ENCODE peak calls at places on chromosomes 3 and 15, in seven cellular contexts. X is GM12878, D is esophagus squamous epithelium, E is GM23338, F is uterus, U is psoas muscle, O is neural progenitor cell. W is an unnamed sample.

GRCh38 chr3:137249311-137249940 is 291.6 kb downstream of the IL20RB start:
- DNase-seq in F (no peak), U (no peak), D (no peak), O (no peak), E (no peak), X (peak; percentile 30), W (peak; percentile 55)

GRCh38 chr3:44995142-44995770 is 19.2 kb downstream of the EXOSC7 start:
- DNase-seq in X (no peak), O (no peak), D (no peak), U (no peak), F (peak; percentile 32), E (no peak), W (no peak)

GRCh38 chr15:95394186-95395067 is 936.1 kb upstream of the NR2F2 start:
- DNase-seq in D (no peak), O (no peak), F (no peak), E (no peak), X (no peak), U (no peak), W (no peak)

GRCh38 chr15:71055461-71055860 is 59.8 kb upstream of the THSD4 start:
- DNase-seq in F (no peak), O (no peak), E (no peak), D (no peak), X (no peak), U (no peak), W (no peak)

GRCh38 chr15:75068748-75069147 is 45.4 kb downstream of the PPCDC start:
- DNase-seq in E (no peak), U (no peak), O (no peak), X (no peak), D (no peak), F (no peak), W (no peak)

GRCh38 chr15:40242671-40243070 is 3.8 kb downstream of the PAK6 start:
- DNase-seq in O (no peak), D (no peak), F (no peak), U (no peak), X (no peak), E (no peak), W (no peak)

GRCh38 chr3:14842277-14842676 is 23.5 kb downstream of the FGD5 start:
- DNase-seq in O (no peak), D (no peak), X (no peak), E (no peak), F (no peak), U (no peak), W (no peak)

GRCh38 chr3:117719316-117719926 is 1009.8 kb downstream of the TUSC7 start:
- DNase-seq in U (no peak), F (no peak), O (peak; percentile 41), D (no peak), X (no peak), E (peak; percentile 63), W (no peak)

GRCh38 chr3:183895296-183895695 is 10.6 kb upstream of the PARL start:
- DNase-seq in U (no peak), F (no peak), E (peak; percentile 68), X (no peak), D (no peak), O (peak; percentile 63), W (no peak)

GRCh38 chr3:21835266-21835665 is 84.3 kb upstream of the ZNF385D start:
- DNase-seq in X (no peak), E (no peak), O (no peak), D (no peak), F (no peak), U (no peak), W (no peak)

GRCh38 chr3:176562381-176562780 is 634.9 kb downstream of the TBL1XR1 start:
- DNase-seq in X (no peak), E (no peak), D (no peak), U (no peak), O (peak; percentile 67), F (no peak), W (no peak)

GRCh38 chr3:32481791-32482631 is 20.6 kb downstream of the CMTM6 start:
- DNase-seq in U (no peak), O (no peak), E (no peak), F (no peak), D (no peak), X (no peak), W (no peak)
- H3K36me3 ChIP-seq in U (no peaks in the 10 kb centered on the region), O (no peaks in the 10 kb centered on the region), E (no peaks in the 10 kb centered on the region), F (no peaks in the 10 kb centered on the region), D (peaks cover 8% of the 10 kb centered on the region), X (peaks cover 8% of the 10 kb centered on the region), W (no peaks in the 10 kb centered on the region)

GRCh38 chr3:129118745-129119144 is 2.9 kb downstream of the RAB43 start:
- DNase-seq in X (no peak), E (no peak), O (no peak), D (no peak), F (no peak), U (no peak), W (no peak)
- H3K4me3 ChIP-seq in X (peak overlapping the region; percentile 65), E (peak overlapping the region; percentile 62), O (no peak overlapping the region), D (peak overlapping the region; percentile 91), F (no peak overlapping the region), U (no peak overlapping the region), W (no peak overlapping the region)

GRCh38 chr3:151230644-151231043 is 27.6 kb upstream of the GPR171 start:
- DNase-seq in D (no peak), X (no peak), E (no peak), F (no peak), O (no peak), U (no peak), W (peak; percentile 13)

GRCh38 chr3:151226088-151226563 is 23.1 kb upstream of the GPR171 start:
- DNase-seq in F (no peak), X (no peak), U (no peak), E (no peak), O (no peak), D (no peak), W (no peak)

GRCh38 chr3:151227438-151228290 is 24.6 kb upstream of the GPR171 start:
- DNase-seq in E (peak; percentile 83), U (peak; percentile 76), O (peak; percentile 81), D (no peak), X (peak; percentile 60), F (peak; percentile 78), W (peak; percentile 53)

GRCh38 chr3:151226825-151227224 is 23.8 kb upstream of the GPR171 start:
- DNase-seq in E (no peak), U (peak; percentile 54), D (no peak), X (no peak), F (no peak), O (no peak), W (no peak)

GRCh38 chr3:151228291-151229125 is 25.5 kb upstream of the GPR171 start:
- DNase-seq in O (no peak), U (no peak), F (no peak), D (no peak), X (no peak), E (no peak), W (no peak)
- TF ChIP-seq CTCF in O (no peak), U (no peak), F (no peak), D (no peak), X (no peak), E (no peak), W (no peak)

GRCh38 chr3:158961497-158961896 is 159.6 kb downstream of the MFSD1 start:
- DNase-seq in U (no peak), E (peak; percentile 67), F (no peak), X (no peak), D (no peak), O (peak; percentile 58), W (no peak)
- H3K36me3 ChIP-seq in U (no peaks in the 10 kb centered on the region), E (peaks cover 4% of the 10 kb centered on the region), F (no peaks in the 10 kb centered on the region), X (no peaks in the 10 kb centered on the region), D (no peaks in the 10 kb centered on the region), O (no peaks in the 10 kb centered on the region), W (no peaks in the 10 kb centered on the region)

GRCh38 chr15:41925209-41925608 is 31.4 kb upstream of the SPTBN5 start:
- DNase-seq in D (no peak), F (no peak), E (no peak), O (no peak), X (no peak), U (no peak), W (no peak)

GRCh38 chr15:41921167-41921566 is 27.3 kb upstream of the SPTBN5 start:
- DNase-seq in E (no peak), X (no peak), D (no peak), F (no peak), O (no peak), U (no peak), W (no peak)

GRCh38 chr15:41923424-41923999 is 29.7 kb upstream of the SPTBN5 start:
- DNase-seq in U (no peak), F (no peak), E (no peak), O (no peak), X (no peak), D (no peak), W (no peak)

GRCh38 chr15:41919954-41920538 is 26.2 kb upstream of the SPTBN5 start:
- DNase-seq in E (no peak), D (no peak), O (no peak), U (peak; percentile 66), X (no peak), F (peak; percentile 56), W (no peak)

DNA sequence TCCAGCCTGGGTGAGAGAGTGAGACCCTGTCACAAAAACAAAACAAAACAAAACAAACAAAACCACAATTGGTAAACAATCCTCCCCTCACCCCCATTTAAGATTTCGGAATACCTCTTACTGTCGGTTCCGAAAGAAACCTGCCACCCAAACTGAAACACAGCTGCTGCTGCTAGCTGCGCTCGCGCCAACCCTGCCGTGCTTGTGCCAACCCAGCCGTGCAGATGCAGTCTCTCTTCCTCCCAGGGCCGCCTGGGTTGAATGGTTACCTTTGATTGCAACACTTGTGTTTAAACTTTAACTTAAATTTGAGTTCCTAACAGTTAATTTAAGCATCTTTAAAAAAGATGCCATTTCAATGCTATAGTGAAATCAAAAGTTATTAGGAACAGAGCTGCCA is 28.5 kb upstream of the SPTBN5 start:
- DNase-seq in X (no peak), E (no peak), D (no peak), O (no peak), U (no peak), F (no peak), W (no peak)
- H3K4me3 ChIP-seq in X (no peak overlapping the region), E (no peak overlapping the region), D (no peak overlapping the region), O (no peak overlapping the region), U (no peak overlapping the region), F (no peak overlapping the region), W (no peak overlapping the region)

GRCh38 chr3:115616461-115616860 is 6.8 kb upstream of the GAP43 start:
- DNase-seq in O (no peak), X (no peak), E (no peak), F (no peak), D (no peak), U (no peak), W (no peak)
- TF ChIP-seq CTCF in O (no peak), X (no peak), E (no peak), F (no peak), D (no peak), U (no peak), W (no peak)

GRCh38 chr15:65561934-65562333 is 31.7 kb downstream of the HACD3 start:
- DNase-seq in O (no peak), E (no peak), X (no peak), U (no peak), D (no peak), F (no peak), W (no peak)
- H3K36me3 ChIP-seq in O (peaks cover 26% of the 10 kb centered on the region), E (peaks cover 64% of the 10 kb centered on the region), X (peaks cover 15% of the 10 kb centered on the region), U (peaks cover 2% of the 10 kb centered on the region), D (peaks cover 23% of the 10 kb centered on the region), F (no peaks in the 10 kb centered on the region), W (peaks cover 7% of the 10 kb centered on the region)

DNA sequence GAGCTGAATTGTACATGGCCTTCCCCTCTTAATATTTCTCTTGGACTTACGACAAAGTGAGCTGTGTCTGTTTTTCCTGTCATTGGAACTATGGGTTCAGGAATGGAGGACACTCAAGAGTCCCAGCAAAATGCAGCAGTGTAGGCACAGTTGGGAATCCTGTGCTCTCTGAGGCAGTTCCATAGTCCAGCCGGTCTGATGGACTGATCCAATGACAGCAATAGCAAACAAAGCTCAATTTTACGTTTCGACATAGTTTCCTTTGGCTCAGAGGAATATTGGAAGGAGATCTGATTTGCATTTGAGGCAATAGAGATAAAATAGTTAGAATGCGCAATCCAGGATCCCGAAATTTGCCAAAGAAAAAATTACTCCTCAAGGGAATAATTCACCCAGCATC is 276.9 kb upstream of the CNTN3 start:
- DNase-seq in F (no peak), O (no peak), X (no peak), U (no peak), E (no peak), D (no peak), W (no peak)
- H3K4me3 ChIP-seq in F (no peak overlapping the region), O (no peak overlapping the region), X (no peak overlapping the region), U (no peak overlapping the region), E (no peak overlapping the region), D (no peak overlapping the region), W (no peak overlapping the region)

W was measured in GM06990.